ENCODE peak calls at places on chromosomes 2 and 18, in five cellular contexts. S is GM20000, H is iris pigment epithelial cell, D is left colon, C is prostate gland. K is an unnamed sample.

GRCh38 chr18:48820483-48821250 is 130.1 kb downstream of the SMAD7 start:
- DNase-seq in S (peak; percentile 84), H (no peak), D (peak; percentile 2), C (no peak), K (no peak)

GRCh38 chr2:155372969-155373368 is 674.5 kb downstream of the KCNJ3 start:
- DNase-seq in S (no peak), H (peak; percentile 9), D (no peak), C (no peak), K (no peak)

GRCh38 chr18:45839415-45840395 is 14.2 kb downstream of the SIGLEC15 start:
- DNase-seq in S (no peak), H (peak; percentile 87), D (no peak), C (peak; percentile 61), K (peak; percentile 65)

GRCh38 chr18:51453594-51453993 is 256.1 kb upstream of the MEX3C start:
- DNase-seq in S (no peak), H (no peak), D (no peak), C (no peak), K (no peak)

GRCh38 chr2:23390152-23390551 is 5.2 kb downstream of the KLHL29 start:
- DNase-seq in S (peak; percentile 32), H (no peak), D (no peak), C (no peak), K (no peak)

GRCh38 chr2:96116879-96117533 is 635 bp upstream of the ADRA2B start:
- DNase-seq in S (peak; percentile 94), H (peak; percentile 14), D (peak; percentile 71), C (peak; percentile 16), K (peak; percentile 30)

GRCh38 chr2:238461491-238461890 is 34.8 kb downstream of the ASB1 start:
- DNase-seq in S (no peak), H (no peak), D (no peak), C (no peak), K (no peak)

GRCh38 chr2:235613671-235614070 is 119.8 kb downstream of the AGAP1 start:
- DNase-seq in S (no peak), H (no peak), D (no peak), C (no peak), K (no peak)

GRCh38 chr2:36613801-36614200 is 15.8 kb upstream of the FEZ2 start:
- DNase-seq in S (no peak), H (no peak), D (no peak), C (no peak), K (no peak)

GRCh38 chr2:129008055-129008880 is 689.6 kb upstream of the HS6ST1 start:
- DNase-seq in S (no peak), H (no peak), D (no peak), C (no peak), K (peak; percentile 6)

K was measured in mucosa of gallbladder.